ENCODE peak calls at places on chromosomes 3 and 15, in four cellular contexts. J is colonic mucosa; O is CD8-positive, alpha-beta memory T cell; U is heart left ventricle. F is an unnamed sample.

GRCh38 chr3:105729662-105730061 is 139.2 kb downstream of the CBLB start:
- DNase-seq in J (no peak), O (no peak), U (no peak), F (no peak)

GRCh38 chr3:135896613-135897012 is 68.9 kb upstream of the PPP2R3A start:
- DNase-seq in J (no peak), O (no peak), U (no peak), F (no peak)

GRCh38 chr3:141151439-141151838 is 80.2 kb upstream of the PXYLP1 start:
- DNase-seq in J (no peak), O (no peak), U (peak; percentile 42), F (no peak)

GRCh38 chr15:74134387-74135027 is 4.1 kb downstream of the ISLR2 start:
- DNase-seq in J (peak; percentile 54), O (no peak), U (peak; percentile 54), F (peak; percentile 36)

GRCh38 chr3:43723121-43723734 is 32.5 kb downstream of the ABHD5 start:
- DNase-seq in J (no peak), O (no peak), U (no peak), F (no peak)

GRCh38 chr3:69731080-69731479 is 8.2 kb upstream of the MITF start:
- DNase-seq in J (no peak), O (no peak), U (no peak), F (no peak)

GRCh38 chr3:197338586-197338985 is 40.2 kb upstream of the DLG1 start:
- DNase-seq in J (no peak), O (no peak), U (no peak), F (no peak)

GRCh38 chr3:156396851-156397250 is 158.1 kb downstream of the SSR3 start:
- DNase-seq in J (no peak), O (no peak), U (no peak), F (no peak)

GRCh38 chr15:92683511-92683834 is 27.9 kb upstream of the FAM174B start:
- DNase-seq in J (peak; percentile 35), O (no peak), U (peak; percentile 53), F (peak; percentile 60)

GRCh38 chr3:129418041-129418973 is 10.1 kb downstream of the EFCAB12 start:
- DNase-seq in J (no peak), O (no peak), U (no peak), F (peak; percentile 40)

GRCh38 chr15:32676095-32676643 is 34.7 kb downstream of the SCG5 start:
- DNase-seq in J (no peak), O (no peak), U (no peak), F (no peak)

GRCh38 chr3:21955406-21955805 is 204.4 kb upstream of the ZNF385D start:
- DNase-seq in J (no peak), O (no peak), U (no peak), F (no peak)

GRCh38 chr3:136631424-136631823 is 120.8 kb downstream of the STAG1 start:
- DNase-seq in J (no peak), O (no peak), U (no peak), F (no peak)

GRCh38 chr3:173501941-173502489 is 104.5 kb downstream of the NLGN1 start:
- DNase-seq in J (no peak), O (no peak), U (no peak), F (no peak)

GRCh38 chr3:155870945-155871745 is 695 bp downstream of the GMPS start:
- DNase-seq in J (peak; percentile 71), O (peak; percentile 48), U (peak; percentile 57), F (peak; percentile 70)

GRCh38 chr15:40891810-40892448 is 2.3 kb upstream of the VPS18 start:
- DNase-seq in J (peak; percentile 76), O (no peak), U (no peak), F (no peak)

GRCh38 chr3:168926426-168926825 is 737.1 kb downstream of the MECOM start:
- DNase-seq in J (no peak), O (no peak), U (no peak), F (no peak)

GRCh38 chr3:185935465-185936263 is 2.1 kb downstream of the TRA2B start:
- DNase-seq in J (peak; percentile 50), O (no peak), U (no peak), F (no peak)

GRCh38 chr15:74240002-74240568 is 4.0 kb downstream of the CCDC33 start:
- DNase-seq in J (peak; percentile 93), O (no peak), U (peak; percentile 95), F (peak; percentile 77)

GRCh38 chr15:94205366-94205765 is 26.0 kb upstream of the MCTP2 start:
- DNase-seq in J (no peak), O (no peak), U (no peak), F (no peak)

GRCh38 chr3:56125358-56126005 is 342.8 kb downstream of the ERC2 start:
- DNase-seq in J (no peak), O (no peak), U (peak; percentile 58), F (no peak)

GRCh38 chr3:178536271-178537079 is at the start of gene KCNMB2:
- DNase-seq in J (no peak), O (no peak), U (no peak), F (no peak)

GRCh38 chr3:171157286-171157685 is 130.8 kb upstream of the SLC2A2 start:
- DNase-seq in J (no peak), O (no peak), U (peak; percentile 43), F (peak; percentile 36)

GRCh38 chr15:31338318-31338878 is 11.8 kb downstream of the KLF13 start:
- DNase-seq in J (no peak), O (no peak), U (no peak), F (no peak)

GRCh38 chr3:10483364-10483675 is 22.1 kb downstream of the ATP2B2 start:
- DNase-seq in J (no peak), O (no peak), U (no peak), F (no peak)

GRCh38 chr3:24351779-24352469 is 142.7 kb downstream of the THRB start:
- DNase-seq in J (peak; percentile 40), O (no peak), U (no peak), F (peak; percentile 43)

GRCh38 chr3:153273217-153273616 is 111.2 kb downstream of the RAP2B start:
- DNase-seq in J (no peak), O (no peak), U (no peak), F (no peak)

GRCh38 chr3:43855674-43856299 is 165.0 kb downstream of the ABHD5 start:
- DNase-seq in J (peak; percentile 72), O (no peak), U (peak; percentile 52), F (peak; percentile 36)

GRCh38 chr3:126781406-126781805 is 77.4 kb downstream of the CHCHD6 start:
- DNase-seq in J (no peak), O (no peak), U (no peak), F (no peak)

GRCh38 chr15:90986790-90987507 is 7.4 kb downstream of the PRC1 start:
- DNase-seq in J (no peak), O (no peak), U (no peak), F (no peak)

GRCh38 chr3:195895900-195896360 is 12.4 kb downstream of the TNK2 start:
- DNase-seq in J (peak; percentile 59), O (peak; percentile 58), U (peak; percentile 77), F (peak; percentile 65)

GRCh38 chr3:73213906-73214305 is 152.4 kb downstream of the EBLN2 start:
- DNase-seq in J (no peak), O (no peak), U (no peak), F (no peak)

GRCh38 chr3:908839-909238 is 184.0 kb upstream of the CNTN6 start:
- DNase-seq in J (no peak), O (no peak), U (no peak), F (no peak)

GRCh38 chr3:177234121-177234520 is 36.8 kb upstream of the TBL1XR1 start:
- DNase-seq in J (no peak), O (no peak), U (no peak), F (no peak)

GRCh38 chr3:182713743-182714517 is 79.4 kb upstream of the ATP11B start:
- DNase-seq in J (no peak), O (no peak), U (no peak), F (no peak)

GRCh38 chr15:81899730-81900129 is 146.1 kb downstream of the MEX3B start:
- DNase-seq in J (no peak), O (no peak), U (no peak), F (no peak)

GRCh38 chr3:170049146-170050000 is 11.6 kb downstream of the GPR160 start:
- DNase-seq in J (peak; percentile 74), O (no peak), U (peak; percentile 46), F (no peak)

GRCh38 chr15:81820236-81820635 is 225.6 kb downstream of the MEX3B start:
- DNase-seq in J (no peak), O (no peak), U (no peak), F (no peak)

GRCh38 chr3:126745760-126746394 is 41.8 kb downstream of the CHCHD6 start:
- DNase-seq in J (peak; percentile 82), O (no peak), U (peak; percentile 89), F (peak; percentile 53)

GRCh38 chr3:15315003-15315402 is 17.4 kb downstream of the SH3BP5 start:
- DNase-seq in J (no peak), O (no peak), U (no peak), F (no peak)

DNA sequence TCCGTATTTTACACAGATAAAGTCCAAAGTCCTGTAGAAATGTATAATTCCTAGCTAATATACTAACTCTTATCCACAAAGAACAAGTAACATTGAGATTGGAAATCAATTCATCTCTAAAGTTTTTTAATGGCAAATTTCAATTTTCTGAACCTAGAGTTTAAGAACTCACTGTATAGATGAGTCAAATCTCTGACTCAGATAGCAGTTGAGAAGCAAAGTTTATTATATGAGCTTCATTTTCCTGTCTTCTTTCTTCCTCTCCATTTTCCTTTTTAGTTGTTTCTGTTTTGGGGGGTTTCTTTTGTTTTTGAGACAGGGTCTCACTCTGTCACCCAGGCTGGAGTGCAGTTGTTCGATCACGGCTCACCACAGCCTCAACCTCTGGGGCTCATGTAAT is 51.6 kb downstream of the HEG1 start:
- DNase-seq in J (no peak), O (no peak), U (no peak), F (no peak)
- H3K4me1 ChIP-seq in J (peaks cover 2% of the 10 kb centered on the region), O (peaks cover 21% of the 10 kb centered on the region), U (peaks cover 52% of the 10 kb centered on the region), F (peaks cover 6% of the 10 kb centered on the region)

GRCh38 chr3:194075802-194076460 is 60.0 kb upstream of the HES1 start:
- DNase-seq in J (no peak), O (no peak), U (no peak), F (no peak)
- H3K27me3 ChIP-seq in J (no peaks in the 10 kb centered on the region), O (no peaks in the 10 kb centered on the region), U (no peaks in the 10 kb centered on the region), F (no peaks in the 10 kb centered on the region)

GRCh38 chr3:58333206-58334012 is 717 bp downstream of the PXK start:
- DNase-seq in J (peak; percentile 43), O (peak; percentile 2), U (no peak), F (peak; percentile 51)
- H3K27ac ChIP-seq in J (peak overlapping the region; percentile 55), O (peak overlapping the region; percentile 3), U (peak overlapping the region; percentile 68), F (peak overlapping the region; percentile 51)

GRCh38 chr3:125057186-125057850 is 1.5 kb upstream of the HEG1 start:
- DNase-seq in J (no peak), O (no peak), U (no peak), F (no peak)

GRCh38 chr3:125055165-125055912 is 458 bp downstream of the HEG1 start:
- DNase-seq in J (no peak), O (peak; percentile 13), U (peak; percentile 46), F (peak; percentile 55)

GRCh38 chr3:125058529-125058928 is 2.7 kb upstream of the HEG1 start:
- DNase-seq in J (no peak), O (no peak), U (no peak), F (no peak)

GRCh38 chr3:125054436-125055164 is 1.2 kb downstream of the HEG1 start:
- DNase-seq in J (peak; percentile 30), O (peak; percentile 15), U (no peak), F (no peak)

GRCh38 chr3:125055913-125056705 is at the start of gene HEG1:
- DNase-seq in J (peak; percentile 85), O (peak; percentile 71), U (peak; percentile 94), F (peak; percentile 89)
- H3K4me1 ChIP-seq in J (peaks cover 4% of the 10 kb centered on the region), O (peaks cover 37% of the 10 kb centered on the region), U (peaks cover 65% of the 10 kb centered on the region), F (peaks cover 17% of the 10 kb centered on the region)

F was measured in ovary.